ENCODE peak calls at places on chromosomes 4 and X, in ten cellular contexts. I is AG10803; G is mesendoderm; Z is uterus; D is CD8-positive, alpha-beta T cell; J is CD8-positive, alpha-beta memory T cell; P is fibroblast of the aortic adventitia; F is GM23248; X is H7; H is adrenal gland. B is an unnamed sample.

GRCh38 chrX:118566359-118566758 is 70.7 kb downstream of the DOCK11 start:
- DNase-seq in I (peak), G (no peak), Z (no peak), D (no peak), J (no peak), P (peak), F (peak), X (no peak), H (no peak), B (peak)

GRCh38 chr4:91961504-91961903 is 342.3 kb upstream of the GRID2 start:
- DNase-seq in I (no peak), G (no peak), Z (no peak), D (no peak), J (no peak), P (peak), F (peak), X (no peak), H (no peak), B (peak)

GRCh38 chr4:76003620-76004019 is 3.7 kb downstream of the CXCL9 start:
- DNase-seq in I (no peak), G (no peak), Z (no peak), D (no peak), J (no peak), P (no peak), F (no peak), X (no peak), H (no peak), B (no peak)

GRCh38 chr4:1300466-1301455 is 11.1 kb downstream of the MAEA start:
- DNase-seq in I (peak), G (peak), Z (peak), D (no peak), J (no peak), P (peak), F (peak), X (no peak), H (peak), B (peak)

GRCh38 chrX:103817502-103817901 is 14.6 kb downstream of the RAB9B start:
- DNase-seq in I (no peak), G (peak), Z (no peak), D (no peak), J (peak), P (peak), F (peak), X (peak), H (no peak), B (peak)

GRCh38 chr4:52199574-52200338 is 148.7 kb downstream of the SPATA18 start:
- DNase-seq in I (peak), G (peak), Z (no peak), D (no peak), J (no peak), P (peak), F (peak), X (no peak), H (peak), B (peak)

GRCh38 chrX:40278340-40279090 is 180.8 kb upstream of the BCOR start:
- DNase-seq in I (peak), G (no peak), Z (no peak), D (peak), J (peak), P (peak), F (no peak), X (no peak), H (no peak), B (no peak)

GRCh38 chr4:165967486-165967885 is 94.4 kb downstream of the TLL1 start:
- DNase-seq in I (no peak), G (no peak), Z (no peak), D (no peak), J (no peak), P (no peak), F (no peak), X (no peak), H (no peak), B (no peak)

GRCh38 chr4:149999485-150000074 is 78.7 kb upstream of the DCLK2 start:
- DNase-seq in I (peak), G (peak), Z (peak), D (no peak), J (no peak), P (peak), F (peak), X (peak), H (peak), B (peak)

GRCh38 chr4:71456841-71457240 is 118.0 kb downstream of the SLC4A4 start:
- DNase-seq in I (peak), G (no peak), Z (no peak), D (no peak), J (no peak), P (peak), F (peak), X (no peak), H (peak), B (peak)

GRCh38 chrX:71669492-71669891 is 2.1 kb downstream of the LOC101059915 start:
- DNase-seq in I (no peak), G (no peak), Z (peak), D (no peak), J (no peak), P (no peak), F (no peak), X (peak), H (no peak), B (no peak)

GRCh38 chr4:40173470-40173875 is 23.4 kb upstream of the RHOH start:
- DNase-seq in I (no peak), G (no peak), Z (no peak), D (no peak), J (no peak), P (peak), F (no peak), X (no peak), H (no peak), B (no peak)

GRCh38 chrX:40366661-40367060 is 214.1 kb upstream of the ATP6AP2 start:
- DNase-seq in I (no peak), G (peak), Z (no peak), D (no peak), J (no peak), P (no peak), F (no peak), X (peak), H (no peak), B (no peak)

GRCh38 chr4:165537028-165537648 is 158.3 kb downstream of the CPE start:
- DNase-seq in I (peak), G (peak), Z (no peak), D (no peak), J (peak), P (peak), F (peak), X (peak), H (no peak), B (peak)

GRCh38 chr4:131509521-131509920 is 1639.6 kb upstream of the PCDH10 start:
- DNase-seq in I (no peak), G (no peak), Z (no peak), D (no peak), J (no peak), P (peak), F (no peak), X (no peak), H (no peak), B (peak)

GRCh38 chr4:174377613-174378012 is 93.9 kb downstream of the CEP44 start:
- DNase-seq in I (no peak), G (no peak), Z (no peak), D (no peak), J (no peak), P (peak), F (peak), X (no peak), H (no peak), B (peak)

GRCh38 chr4:2816401-2816954 is 23.6 kb downstream of the SH3BP2 start:
- DNase-seq in I (no peak), G (no peak), Z (no peak), D (no peak), J (no peak), P (no peak), F (no peak), X (no peak), H (no peak), B (no peak)

GRCh38 chrX:128781506-128781905 is 729.3 kb upstream of the ACTRT1 start:
- DNase-seq in I (no peak), G (peak), Z (no peak), D (peak), J (peak), P (no peak), F (no peak), X (peak), H (peak), B (no peak)

GRCh38 chr4:181008164-181008563 is 1235.0 kb upstream of the TENM3 start:
- DNase-seq in I (peak), G (no peak), Z (no peak), D (no peak), J (no peak), P (peak), F (no peak), X (no peak), H (no peak), B (peak)

GRCh38 chr4:2850966-2851782 is 7.5 kb downstream of the ADD1 start:
- DNase-seq in I (peak), G (no peak), Z (no peak), D (no peak), J (no peak), P (peak), F (peak), X (no peak), H (no peak), B (peak)

GRCh38 chr4:38080061-38080531 is 119.9 kb downstream of the PTTG2 start:
- DNase-seq in I (no peak), G (no peak), Z (no peak), D (no peak), J (no peak), P (no peak), F (no peak), X (no peak), H (no peak), B (no peak)

GRCh38 chr4:38078590-38079381 is 118.6 kb downstream of the PTTG2 start:
- DNase-seq in I (peak), G (no peak), Z (no peak), D (no peak), J (no peak), P (peak), F (peak), X (no peak), H (no peak), B (peak)

GRCh38 chr4:38076153-38076669 is 116.0 kb downstream of the PTTG2 start:
- DNase-seq in I (no peak), G (no peak), Z (no peak), D (no peak), J (no peak), P (no peak), F (no peak), X (no peak), H (no peak), B (no peak)

GRCh38 chr4:38075370-38076152 is 115.4 kb downstream of the PTTG2 start:
- DNase-seq in I (peak), G (no peak), Z (no peak), D (no peak), J (no peak), P (peak), F (peak), X (no peak), H (no peak), B (peak)

GRCh38 chr4:38077791-38078489 is 117.7 kb downstream of the PTTG2 start:
- DNase-seq in I (no peak), G (no peak), Z (no peak), D (no peak), J (no peak), P (no peak), F (no peak), X (no peak), H (no peak), B (no peak)
- H3K4me3 ChIP-seq in I (no peak), G (no peak), Z (no peak), D (no peak), J (no peak), P (no peak), F (no peak), X (no peak), H (no peak), B (no peak)

DNA sequence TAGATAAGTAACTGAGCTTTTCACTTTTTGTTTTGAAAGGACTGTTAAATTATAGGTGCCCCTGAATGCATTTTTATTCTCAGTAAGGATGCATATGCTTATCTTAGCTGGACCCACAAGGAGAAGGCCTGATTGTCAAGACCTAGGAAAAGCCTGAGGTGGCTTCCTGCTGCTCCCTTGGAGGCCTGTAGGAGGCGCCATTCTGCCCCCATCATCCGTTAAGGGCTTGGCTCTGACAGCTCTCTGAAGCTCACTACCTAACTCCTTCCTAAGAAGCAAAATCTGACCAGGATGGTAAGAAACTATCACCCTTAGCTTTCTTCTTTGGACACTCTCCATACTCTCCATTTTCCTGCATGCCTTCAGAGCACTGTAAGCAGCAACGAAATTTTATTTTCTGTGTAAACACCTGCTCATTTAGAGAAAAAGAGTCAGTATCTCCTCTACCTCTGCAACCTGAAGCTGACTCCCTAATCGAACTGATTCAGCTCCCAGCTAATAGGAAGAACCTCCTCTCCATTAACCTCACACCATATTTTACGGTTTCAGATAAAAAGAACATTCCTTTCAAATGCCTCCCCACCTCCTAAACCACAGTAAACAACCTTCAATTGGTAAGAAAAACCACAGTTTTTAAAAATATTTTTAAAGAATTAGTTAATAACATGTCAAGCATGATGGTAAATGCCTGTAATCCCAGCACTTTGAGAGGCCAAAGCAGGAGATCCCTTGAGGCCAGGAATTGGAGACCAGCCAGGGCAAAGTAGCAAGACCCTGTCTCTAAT is 73.4 kb upstream of the EDNRA start:
- DNase-seq in I (no peak), G (peak), Z (no peak), D (no peak), J (no peak), P (no peak), F (no peak), X (peak), H (no peak), B (peak)
- H3K4me3 ChIP-seq in I (no peak), G (no peak), Z (no peak), D (no peak), J (no peak), P (no peak), F (no peak), X (no peak), H (no peak), B (no peak)

GRCh38 chrX:107227780-107228485 is 21.5 kb downstream of the DNAAF6 start:
- DNase-seq in I (no peak), G (no peak), Z (no peak), D (no peak), J (no peak), P (no peak), F (no peak), X (no peak), H (no peak), B (no peak)
- H3K4me3 ChIP-seq in I (no peak), G (no peak), Z (no peak), D (no peak), J (no peak), P (no peak), F (no peak), X (no peak), H (no peak), B (no peak)

GRCh38 chrX:63349307-63349706 is 1.8 kb downstream of the SPIN4 start:
- DNase-seq in I (no peak), G (peak), Z (no peak), D (no peak), J (no peak), P (peak), F (no peak), X (peak), H (no peak), B (peak)
- H3K4me3 ChIP-seq in I (peak), G (no peak), Z (no peak), D (no peak), J (no peak), P (peak), F (peak), X (peak), H (no peak), B (no peak)

DNA sequence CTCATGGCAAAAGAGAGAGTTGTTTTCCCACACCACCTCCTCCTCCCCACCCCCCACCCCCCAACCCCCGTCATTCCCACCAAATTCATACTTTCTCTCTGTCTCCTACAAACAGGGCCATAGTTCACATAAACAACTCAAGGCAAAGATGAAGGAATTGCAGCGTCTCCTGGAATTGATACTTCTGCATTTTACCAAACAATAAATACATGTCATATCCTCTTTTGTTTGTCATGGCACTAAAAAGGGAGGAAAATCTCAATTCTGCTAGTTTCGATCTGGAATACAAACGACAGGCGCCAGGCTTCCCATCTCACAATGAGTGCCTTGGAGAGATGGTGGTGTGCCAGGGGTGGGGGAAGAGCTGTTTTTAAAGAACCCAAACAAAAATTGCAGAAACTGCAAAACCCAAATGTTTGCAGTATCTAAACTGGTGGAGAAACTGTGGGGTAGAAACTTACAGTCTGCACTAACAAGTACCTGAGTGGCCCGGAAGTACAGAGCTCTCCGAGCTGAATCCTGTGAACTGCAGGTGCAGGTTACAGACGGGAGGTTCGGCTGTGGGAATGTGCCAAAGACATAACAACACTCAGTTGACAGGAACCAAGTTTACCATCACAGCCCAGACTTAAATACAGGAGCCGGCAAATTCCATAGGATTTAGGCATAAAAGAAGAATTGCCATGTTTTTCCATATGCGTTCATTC is 53.0 kb upstream of the KLF3 start:
- DNase-seq in I (no peak), G (no peak), Z (no peak), D (no peak), J (no peak), P (no peak), F (no peak), X (no peak), H (peak), B (no peak)
- H3K4me3 ChIP-seq in I (no peak), G (no peak), Z (no peak), D (no peak), J (no peak), P (no peak), F (no peak), X (no peak), H (no peak), B (no peak)

B was measured in fibroblast of mammary gland.